ENCODE peak calls at places on chromosomes 16 and 17, in eight cellular contexts. One of them, this sample, is unnamed.
A peak's percentile ranks its signal among the peaks of the same experiment; 100 is the strongest.

GRCh38 chr17:66542183-66542966 is 240.0 kb downstream of the PRKCA start:
- DNase-seq in naive thymus-derived CD4-positive, alpha-beta T cell: no peak
- DNase-seq in neuronal stem cell: no peak
- DNase-seq in cardiac muscle cell: no peak
- DNase-seq in neural progenitor cell: no peak
- DNase-seq in NT2/D1: no peak
- DNase-seq in right cardiac atrium: no peak
- DNase-seq in gastrocnemius medialis: no peak
- DNase-seq in this sample: no peak

GRCh38 chr17:1090454-1091189 is 89.2 kb downstream of the ABR start:
- DNase-seq in gastrocnemius medialis: no peak
- DNase-seq in neuronal stem cell: no peak
- DNase-seq in right cardiac atrium: no peak
- DNase-seq in cardiac muscle cell: no peak
- DNase-seq in NT2/D1: no peak
- DNase-seq in naive thymus-derived CD4-positive, alpha-beta T cell: no peak
- DNase-seq in neural progenitor cell: no peak
- DNase-seq in this sample: no peak

GRCh38 chr17:55098765-55099164 is 130.2 kb downstream of the STXBP4 start:
- DNase-seq in naive thymus-derived CD4-positive, alpha-beta T cell: no peak
- DNase-seq in neural progenitor cell: no peak
- DNase-seq in NT2/D1: no peak
- DNase-seq in gastrocnemius medialis: no peak
- DNase-seq in cardiac muscle cell: no peak
- DNase-seq in neuronal stem cell: no peak
- DNase-seq in right cardiac atrium: no peak
- DNase-seq in this sample: no peak

GRCh38 chr17:29828676-29829291 is 101.2 kb downstream of the SSH2 start:
- DNase-seq in naive thymus-derived CD4-positive, alpha-beta T cell: no peak
- DNase-seq in NT2/D1: no peak
- DNase-seq in cardiac muscle cell: no peak
- DNase-seq in right cardiac atrium: no peak
- DNase-seq in neural progenitor cell: no peak
- DNase-seq in neuronal stem cell: no peak
- DNase-seq in gastrocnemius medialis: no peak
- DNase-seq in this sample: peak; percentile 42

GRCh38 chr17:76772842-76773521 is 35.1 kb downstream of the MFSD11 start:
- DNase-seq in neuronal stem cell: no peak
- DNase-seq in naive thymus-derived CD4-positive, alpha-beta T cell: no peak
- DNase-seq in neural progenitor cell: peak; percentile 65
- DNase-seq in cardiac muscle cell: peak; percentile 51
- DNase-seq in right cardiac atrium: no peak
- DNase-seq in gastrocnemius medialis: no peak
- DNase-seq in NT2/D1: no peak
- DNase-seq in this sample: peak; percentile 69

GRCh38 chr17:76405967-76406647 is 21.7 kb downstream of the SPHK1 start:
- DNase-seq in gastrocnemius medialis: peak; percentile 65
- DNase-seq in naive thymus-derived CD4-positive, alpha-beta T cell: no peak
- DNase-seq in right cardiac atrium: peak; percentile 92
- DNase-seq in NT2/D1: no peak
- DNase-seq in neuronal stem cell: no peak
- DNase-seq in neural progenitor cell: no peak
- DNase-seq in cardiac muscle cell: peak; percentile 61
- DNase-seq in this sample: no peak

GRCh38 chr17:66018786-66019185 is 173.1 kb downstream of the CEP112 start:
- DNase-seq in NT2/D1: no peak
- DNase-seq in neuronal stem cell: no peak
- DNase-seq in right cardiac atrium: no peak
- DNase-seq in naive thymus-derived CD4-positive, alpha-beta T cell: no peak
- DNase-seq in neural progenitor cell: no peak
- DNase-seq in gastrocnemius medialis: no peak
- DNase-seq in cardiac muscle cell: no peak
- DNase-seq in this sample: no peak

GRCh38 chr17:6555331-6556120 is 829 bp downstream of the PITPNM3 start:
- DNase-seq in naive thymus-derived CD4-positive, alpha-beta T cell: peak; percentile 29
- DNase-seq in gastrocnemius medialis: no peak
- DNase-seq in neuronal stem cell: peak; percentile 35
- DNase-seq in right cardiac atrium: peak; percentile 67
- DNase-seq in NT2/D1: no peak
- DNase-seq in cardiac muscle cell: no peak
- DNase-seq in neural progenitor cell: peak; percentile 74
- DNase-seq in this sample: no peak

GRCh38 chr17:17456251-17456650 is 20.5 kb upstream of the MED9 start:
- DNase-seq in naive thymus-derived CD4-positive, alpha-beta T cell: no peak
- DNase-seq in gastrocnemius medialis: no peak
- DNase-seq in right cardiac atrium: no peak
- DNase-seq in NT2/D1: no peak
- DNase-seq in neural progenitor cell: no peak
- DNase-seq in cardiac muscle cell: no peak
- DNase-seq in neuronal stem cell: no peak
- DNase-seq in this sample: no peak

GRCh38 chr17:6755281-6755680 is 565 bp upstream of the XAF1 start:
- DNase-seq in right cardiac atrium: peak; percentile 90
- DNase-seq in neuronal stem cell: no peak
- DNase-seq in gastrocnemius medialis: no peak
- DNase-seq in naive thymus-derived CD4-positive, alpha-beta T cell: no peak
- DNase-seq in cardiac muscle cell: no peak
- DNase-seq in neural progenitor cell: peak; percentile 18
- DNase-seq in NT2/D1: no peak
- DNase-seq in this sample: no peak

GRCh38 chr17:58147930-58148434 is at the start of gene OR4D1:
- DNase-seq in naive thymus-derived CD4-positive, alpha-beta T cell: no peak
- DNase-seq in gastrocnemius medialis: no peak
- DNase-seq in NT2/D1: no peak
- DNase-seq in cardiac muscle cell: no peak
- DNase-seq in neuronal stem cell: no peak
- DNase-seq in neural progenitor cell: no peak
- DNase-seq in right cardiac atrium: no peak
- DNase-seq in this sample: no peak

GRCh38 chr16:11141409-11142260 is 114.4 kb downstream of the SOCS1 start:
- DNase-seq in cardiac muscle cell: no peak
- DNase-seq in neural progenitor cell: no peak
- DNase-seq in naive thymus-derived CD4-positive, alpha-beta T cell: no peak
- DNase-seq in right cardiac atrium: no peak
- DNase-seq in gastrocnemius medialis: no peak
- DNase-seq in NT2/D1: no peak
- DNase-seq in neuronal stem cell: no peak
- DNase-seq in this sample: no peak

GRCh38 chr17:73318861-73319260 is 7.1 kb upstream of the CDC42EP4 start:
- DNase-seq in NT2/D1: no peak
- DNase-seq in right cardiac atrium: peak; percentile 1
- DNase-seq in cardiac muscle cell: no peak
- DNase-seq in gastrocnemius medialis: no peak
- DNase-seq in naive thymus-derived CD4-positive, alpha-beta T cell: no peak
- DNase-seq in neural progenitor cell: no peak
- DNase-seq in neuronal stem cell: no peak
- DNase-seq in this sample: no peak

GRCh38 chr16:55029509-55029908 is 98.8 kb downstream of the IRX5 start:
- DNase-seq in NT2/D1: no peak
- DNase-seq in gastrocnemius medialis: no peak
- DNase-seq in neural progenitor cell: no peak
- DNase-seq in right cardiac atrium: no peak
- DNase-seq in naive thymus-derived CD4-positive, alpha-beta T cell: no peak
- DNase-seq in cardiac muscle cell: no peak
- DNase-seq in neuronal stem cell: no peak
- DNase-seq in this sample: no peak

GRCh38 chr17:1011760-1012735 is 15.1 kb downstream of the TIMM22 start:
- DNase-seq in neuronal stem cell: no peak
- DNase-seq in cardiac muscle cell: no peak
- DNase-seq in naive thymus-derived CD4-positive, alpha-beta T cell: no peak
- DNase-seq in NT2/D1: no peak
- DNase-seq in gastrocnemius medialis: no peak
- DNase-seq in neural progenitor cell: no peak
- DNase-seq in right cardiac atrium: peak; percentile 57
- DNase-seq in this sample: no peak

GRCh38 chr17:31541559-31541958 is 150.1 kb downstream of the RAB11FIP4 start:
- DNase-seq in naive thymus-derived CD4-positive, alpha-beta T cell: no peak
- DNase-seq in gastrocnemius medialis: no peak
- DNase-seq in cardiac muscle cell: peak; percentile 30
- DNase-seq in neural progenitor cell: no peak
- DNase-seq in right cardiac atrium: peak; percentile 54
- DNase-seq in NT2/D1: no peak
- DNase-seq in neuronal stem cell: no peak
- DNase-seq in this sample: no peak

GRCh38 chr17:30422171-30422570 is 43.4 kb downstream of the CPD start:
- DNase-seq in NT2/D1: no peak
- DNase-seq in gastrocnemius medialis: no peak
- DNase-seq in cardiac muscle cell: no peak
- DNase-seq in naive thymus-derived CD4-positive, alpha-beta T cell: no peak
- DNase-seq in neuronal stem cell: no peak
- DNase-seq in right cardiac atrium: no peak
- DNase-seq in neural progenitor cell: no peak
- DNase-seq in this sample: no peak

GRCh38 chr16:85057948-85058347 is 30.4 kb downstream of the KIAA0513 start:
- DNase-seq in neural progenitor cell: no peak
- DNase-seq in neuronal stem cell: no peak
- DNase-seq in cardiac muscle cell: peak; percentile 81
- DNase-seq in naive thymus-derived CD4-positive, alpha-beta T cell: no peak
- DNase-seq in NT2/D1: no peak
- DNase-seq in gastrocnemius medialis: no peak
- DNase-seq in right cardiac atrium: peak; percentile 45
- DNase-seq in this sample: no peak

GRCh38 chr16:85057212-85057889 is 29.8 kb downstream of the KIAA0513 start:
- DNase-seq in neuronal stem cell: no peak
- DNase-seq in NT2/D1: no peak
- DNase-seq in right cardiac atrium: peak; percentile 39
- DNase-seq in cardiac muscle cell: peak; percentile 52
- DNase-seq in neural progenitor cell: no peak
- DNase-seq in naive thymus-derived CD4-positive, alpha-beta T cell: no peak
- DNase-seq in gastrocnemius medialis: no peak
- DNase-seq in this sample: no peak

GRCh38 chr16:85054948-85055502 is 27.4 kb downstream of the KIAA0513 start:
- DNase-seq in neuronal stem cell: no peak
- DNase-seq in naive thymus-derived CD4-positive, alpha-beta T cell: no peak
- DNase-seq in NT2/D1: no peak
- DNase-seq in right cardiac atrium: peak; percentile 53
- DNase-seq in neural progenitor cell: no peak
- DNase-seq in cardiac muscle cell: no peak
- DNase-seq in gastrocnemius medialis: no peak
- DNase-seq in this sample: no peak

GRCh38 chr16:85055503-85056210 is 28.1 kb downstream of the KIAA0513 start:
- DNase-seq in right cardiac atrium: peak; percentile 72
- DNase-seq in naive thymus-derived CD4-positive, alpha-beta T cell: peak; percentile 75
- DNase-seq in gastrocnemius medialis: peak; percentile 45
- DNase-seq in cardiac muscle cell: peak; percentile 61
- DNase-seq in neural progenitor cell: no peak
- DNase-seq in neuronal stem cell: no peak
- DNase-seq in NT2/D1: no peak
- DNase-seq in this sample: peak; percentile 90

GRCh38 chr16:85056211-85056748 is 28.7 kb downstream of the KIAA0513 start:
- DNase-seq in cardiac muscle cell: peak; percentile 49
- DNase-seq in neuronal stem cell: no peak
- DNase-seq in gastrocnemius medialis: no peak
- DNase-seq in right cardiac atrium: peak; percentile 76
- DNase-seq in naive thymus-derived CD4-positive, alpha-beta T cell: no peak
- DNase-seq in neural progenitor cell: peak; percentile 47
- DNase-seq in NT2/D1: no peak
- DNase-seq in this sample: no peak
- H3K4me3 ChIP-seq in cardiac muscle cell: no peak overlapping the region
- H3K4me3 ChIP-seq in neuronal stem cell: no peak overlapping the region
- H3K4me3 ChIP-seq in gastrocnemius medialis: no peak overlapping the region
- H3K4me3 ChIP-seq in right cardiac atrium: no peak overlapping the region
- H3K4me3 ChIP-seq in naive thymus-derived CD4-positive, alpha-beta T cell: peak overlapping the region; percentile 19
- H3K4me3 ChIP-seq in neural progenitor cell: no peak overlapping the region
- H3K4me3 ChIP-seq in NT2/D1: no peak overlapping the region
- H3K4me3 ChIP-seq in this sample: peak overlapping the region; percentile 50

GRCh38 chr17:63698886-63699637 is 863 bp downstream of the LIMD2 start:
- DNase-seq in cardiac muscle cell: no peak
- DNase-seq in right cardiac atrium: peak; percentile 85
- DNase-seq in gastrocnemius medialis: no peak
- DNase-seq in neuronal stem cell: no peak
- DNase-seq in naive thymus-derived CD4-positive, alpha-beta T cell: peak; percentile 79
- DNase-seq in NT2/D1: no peak
- DNase-seq in neural progenitor cell: peak; percentile 46
- DNase-seq in this sample: peak; percentile 82
- H3K4me1 ChIP-seq in cardiac muscle cell: no peaks in the 10 kb centered on the region
- H3K4me1 ChIP-seq in right cardiac atrium: no peaks in the 10 kb centered on the region
- H3K4me1 ChIP-seq in gastrocnemius medialis: peaks cover 17% of the 10 kb centered on the region
- H3K4me1 ChIP-seq in neuronal stem cell: peaks cover 2% of the 10 kb centered on the region
- H3K4me1 ChIP-seq in naive thymus-derived CD4-positive, alpha-beta T cell: peaks cover 57% of the 10 kb centered on the region
- H3K4me1 ChIP-seq in NT2/D1: peaks cover 42% of the 10 kb centered on the region
- H3K4me1 ChIP-seq in neural progenitor cell: peaks cover 11% of the 10 kb centered on the region
- H3K4me1 ChIP-seq in this sample: peaks cover 60% of the 10 kb centered on the region

GRCh38 chr17:80662557-80662956 is 117.9 kb downstream of the RPTOR start:
- DNase-seq in neural progenitor cell: no peak
- DNase-seq in neuronal stem cell: no peak
- DNase-seq in right cardiac atrium: peak; percentile 2
- DNase-seq in naive thymus-derived CD4-positive, alpha-beta T cell: no peak
- DNase-seq in NT2/D1: no peak
- DNase-seq in gastrocnemius medialis: no peak
- DNase-seq in cardiac muscle cell: no peak
- DNase-seq in this sample: no peak

GRCh38 chr17:80658821-80659220 is 114.2 kb downstream of the RPTOR start:
- DNase-seq in cardiac muscle cell: no peak
- DNase-seq in naive thymus-derived CD4-positive, alpha-beta T cell: no peak
- DNase-seq in right cardiac atrium: peak; percentile 25
- DNase-seq in NT2/D1: no peak
- DNase-seq in gastrocnemius medialis: no peak
- DNase-seq in neuronal stem cell: no peak
- DNase-seq in neural progenitor cell: no peak
- DNase-seq in this sample: no peak

GRCh38 chr17:80660527-80661198 is 116.0 kb downstream of the RPTOR start:
- DNase-seq in NT2/D1: no peak
- DNase-seq in neural progenitor cell: no peak
- DNase-seq in right cardiac atrium: peak; percentile 41
- DNase-seq in cardiac muscle cell: no peak
- DNase-seq in gastrocnemius medialis: no peak
- DNase-seq in neuronal stem cell: no peak
- DNase-seq in naive thymus-derived CD4-positive, alpha-beta T cell: no peak
- DNase-seq in this sample: no peak

GRCh38 chr17:80657561-80657960 is 112.9 kb downstream of the RPTOR start:
- DNase-seq in cardiac muscle cell: no peak
- DNase-seq in neural progenitor cell: no peak
- DNase-seq in right cardiac atrium: no peak
- DNase-seq in NT2/D1: no peak
- DNase-seq in naive thymus-derived CD4-positive, alpha-beta T cell: no peak
- DNase-seq in neuronal stem cell: no peak
- DNase-seq in gastrocnemius medialis: no peak
- DNase-seq in this sample: no peak

DNA sequence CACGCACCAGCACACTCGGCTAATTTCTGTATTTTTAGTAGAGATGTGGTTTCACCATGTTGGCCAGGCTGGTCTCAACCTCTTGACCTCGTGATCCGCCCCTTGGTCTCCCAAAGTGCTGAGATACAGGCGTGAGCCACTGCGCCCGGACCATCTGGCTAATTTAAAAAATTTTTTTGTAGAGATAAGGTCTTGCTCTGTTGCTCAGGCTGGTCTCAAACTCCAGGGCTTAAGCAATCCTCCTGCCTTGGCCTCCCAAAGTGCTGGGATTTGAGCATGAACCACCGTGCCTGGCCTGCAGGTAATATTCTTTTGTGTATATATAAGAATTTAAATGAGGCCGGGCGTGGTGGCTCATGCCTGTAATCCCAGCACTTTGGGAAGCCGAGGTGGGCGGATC is 115.0 kb downstream of the RPTOR start:
- DNase-seq in gastrocnemius medialis: no peak
- DNase-seq in neural progenitor cell: no peak
- DNase-seq in NT2/D1: no peak
- DNase-seq in neuronal stem cell: no peak
- DNase-seq in cardiac muscle cell: no peak
- DNase-seq in right cardiac atrium: peak; percentile 16
- DNase-seq in naive thymus-derived CD4-positive, alpha-beta T cell: no peak
- DNase-seq in this sample: no peak
- H3K9me3 ChIP-seq in gastrocnemius medialis: no peaks in the 10 kb centered on the region
- H3K9me3 ChIP-seq in neural progenitor cell: no peaks in the 10 kb centered on the region
- H3K9me3 ChIP-seq in NT2/D1: no peaks in the 10 kb centered on the region
- H3K9me3 ChIP-seq in neuronal stem cell: no peaks in the 10 kb centered on the region
- H3K9me3 ChIP-seq in cardiac muscle cell: no peaks in the 10 kb centered on the region
- H3K9me3 ChIP-seq in right cardiac atrium: no peaks in the 10 kb centered on the region
- H3K9me3 ChIP-seq in naive thymus-derived CD4-positive, alpha-beta T cell: no peaks in the 10 kb centered on the region
- H3K9me3 ChIP-seq in this sample: no peaks in the 10 kb centered on the region

GRCh38 chr16:84598391-84598750 is 19.5 kb downstream of the COTL1 start:
- DNase-seq in neural progenitor cell: peak; percentile 43
- DNase-seq in right cardiac atrium: no peak
- DNase-seq in cardiac muscle cell: no peak
- DNase-seq in neuronal stem cell: no peak
- DNase-seq in NT2/D1: no peak
- DNase-seq in naive thymus-derived CD4-positive, alpha-beta T cell: no peak
- DNase-seq in gastrocnemius medialis: no peak
- DNase-seq in this sample: no peak
- H3K4me3 ChIP-seq in neural progenitor cell: no peak overlapping the region
- H3K4me3 ChIP-seq in right cardiac atrium: no peak overlapping the region
- H3K4me3 ChIP-seq in cardiac muscle cell: no peak overlapping the region
- H3K4me3 ChIP-seq in neuronal stem cell: no peak overlapping the region
- H3K4me3 ChIP-seq in NT2/D1: no peak overlapping the region
- H3K4me3 ChIP-seq in naive thymus-derived CD4-positive, alpha-beta T cell: peak overlapping the region; percentile 5
- H3K4me3 ChIP-seq in gastrocnemius medialis: no peak overlapping the region
- H3K4me3 ChIP-seq in this sample: peak overlapping the region; percentile 47

This sample was measured in CD8-positive, alpha-beta memory T cell.